ENCODE peak calls at places on chromosomes 7 and 10, in nine cellular contexts. D is upper lobe of right lung; Y is COR-L47; V is GM12865; Z is left ventricle myocardium inferior; C is stimulated activated CD8-positive, alpha-beta memory T cell treated with anti-CD3 and anti-CD28 coated beads, Interleukin-7, amount 100 ng/mL, for 48 hours; G is foreskin fibroblast; P is AG04449; I is stromal cell of bone marrow. H is an unnamed sample.

GRCh38 chr7:23106801-23107713 is 1.5 kb downstream of the KLHL7 start:
- DNase-seq in Y (no peak), C (no peak), D (no peak), I (no peak), Z (no peak), P (no peak), V (no peak), G (peak), H (no peak)

GRCh38 chr10:47137311-47137851 is 162.6 kb upstream of the GDF10 start:
- DNase-seq in G (peak), I (peak), Y (no peak), Z (no peak), C (no peak), P (peak), D (no peak), V (no peak), H (peak)

GRCh38 chr10:123582084-123582989 is 83.8 kb upstream of the GPR26 start:
- DNase-seq in G (peak), P (peak), Z (peak), Y (peak), V (peak), I (peak), C (peak), D (peak), H (peak)

GRCh38 chr7:121872831-121873764 is at the start of gene PTPRZ1:
- DNase-seq in C (no peak), P (no peak), D (peak), G (peak), I (no peak), Z (no peak), Y (peak), V (peak), H (peak)

GRCh38 chr10:61904711-61905445 is 3.4 kb downstream of the ARID5B start:
- DNase-seq in D (no peak), I (peak), V (peak), Z (no peak), P (no peak), C (no peak), Y (peak), G (peak), H (peak)

GRCh38 chr7:45687721-45688120 is 113.6 kb downstream of the ADCY1 start:
- DNase-seq in D (peak), I (no peak), Y (no peak), G (no peak), C (no peak), P (no peak), Z (no peak), V (no peak), H (no peak)

GRCh38 chr10:108905821-108906220 is 1017.5 kb downstream of the XPNPEP1 start:
- DNase-seq in I (no peak), D (no peak), P (no peak), Z (no peak), G (no peak), C (no peak), V (no peak), Y (no peak), H (no peak)

GRCh38 chr7:139522830-139523198 is 671 bp upstream of the CLEC2L start:
- DNase-seq in Y (no peak), V (no peak), C (no peak), I (no peak), G (no peak), P (no peak), Z (no peak), D (no peak), H (no peak)

GRCh38 chr7:37927739-37928444 is 7.5 kb downstream of the EPDR1 start:
- DNase-seq in I (peak), Y (no peak), Z (no peak), C (no peak), G (peak), P (no peak), D (no peak), V (no peak), H (no peak)

GRCh38 chr10:11178606-11179221 is 161.0 kb downstream of the CELF2 start:
- DNase-seq in V (peak), Y (no peak), P (peak), I (no peak), D (no peak), G (peak), Z (peak), C (peak), H (peak)

H was measured in AG08395.